ENCODE peak calls at places on chromosomes 5 and 9, in six cellular contexts. W is A549, D is pancreas, K is HepG2, B is psoas muscle, U is vagina. A is an unnamed sample.

GRCh38 chr5:158755971-158756370 is 343.7 kb downstream of the EBF1 start:
- DNase-seq in U (no peak), W (no peak), B (no peak), D (no peak), K (no peak), A (no peak)

GRCh38 chr5:153965102-153965645 is 73.5 kb downstream of the FAM114A2 start:
- DNase-seq in W (peak), D (no peak), U (no peak), K (peak), B (no peak), A (no peak)

GRCh38 chr5:1310118-1310517 is 15.2 kb upstream of the TERT start:
- DNase-seq in U (peak), K (no peak), W (no peak), B (no peak), D (peak), A (peak)

GRCh38 chr5:36590513-36591286 is 15.7 kb upstream of the SLC1A3 start:
- DNase-seq in U (no peak), W (no peak), K (no peak), B (no peak), D (no peak), A (no peak)

GRCh38 chr5:64766105-64766504 is 2.4 kb downstream of the SREK1IP1 start:
- DNase-seq in K (peak), B (no peak), D (no peak), W (no peak), U (no peak), A (no peak)

GRCh38 chr5:74543162-74543995 is 97.1 kb downstream of the ENC1 start:
- DNase-seq in B (no peak), K (no peak), D (no peak), W (peak), U (no peak), A (no peak)

GRCh38 chr5:171684169-171684568 is 101.4 kb upstream of the SMIM23 start:
- DNase-seq in B (no peak), W (no peak), K (no peak), D (no peak), U (no peak), A (no peak)

GRCh38 chr9:114224247-114224610 is 68.9 kb downstream of the COL27A1 start:
- DNase-seq in B (no peak), U (no peak), K (peak), D (no peak), W (peak), A (no peak)

GRCh38 chr9:13118294-13118693 is 161.2 kb downstream of the MPDZ start:
- DNase-seq in K (no peak), D (no peak), W (no peak), U (no peak), B (no peak), A (no peak)

GRCh38 chr5:124755565-124755964 is 9.1 kb upstream of the ZNF608 start:
- DNase-seq in U (no peak), D (no peak), K (peak), W (peak), B (no peak), A (no peak)

GRCh38 chr5:146794326-146795029 is 84.1 kb downstream of the PPP2R2B start:
- DNase-seq in B (no peak), W (no peak), D (no peak), K (no peak), U (no peak), A (no peak)

GRCh38 chr9:96419691-96419969 is 1.5 kb upstream of the ZNF367 start:
- DNase-seq in B (no peak), U (no peak), D (no peak), W (no peak), K (no peak), A (no peak)

GRCh38 chr9:126947529-126947928 is 32.9 kb downstream of the RALGPS1 start:
- DNase-seq in K (no peak), B (no peak), W (no peak), D (no peak), U (no peak), A (no peak)

GRCh38 chr5:178361657-178362445 is 129.2 kb upstream of the PHYKPL start:
- DNase-seq in W (no peak), U (no peak), B (peak), D (peak), K (no peak), A (no peak)

GRCh38 chr5:11477786-11478185 is 426.5 kb downstream of the CTNND2 start:
- DNase-seq in D (no peak), K (no peak), B (no peak), W (no peak), U (no peak), A (no peak)

GRCh38 chr5:62328772-62329491 is 22.9 kb downstream of the KIF2A start:
- DNase-seq in W (no peak), D (no peak), B (no peak), U (no peak), K (no peak), A (no peak)

GRCh38 chr5:111781200-111781599 is 24.2 kb upstream of the NREP start:
- DNase-seq in K (no peak), D (peak), B (peak), U (no peak), W (no peak), A (no peak)

GRCh38 chr5:78273436-78273835 is 21.1 kb downstream of the AP3B1 start:
- DNase-seq in K (no peak), B (no peak), D (no peak), W (no peak), U (no peak), A (no peak)

GRCh38 chr9:93670208-93671029 is 94.0 kb downstream of the PHF2 start:
- DNase-seq in U (peak), K (no peak), B (peak), W (no peak), D (peak), A (peak)

GRCh38 chr9:122055668-122056067 is 37.4 kb downstream of the TTLL11 start:
- DNase-seq in D (no peak), K (no peak), U (no peak), W (no peak), B (no peak), A (no peak)

GRCh38 chr5:147998704-147999103 is 65.1 kb upstream of the SPINK5 start:
- DNase-seq in B (no peak), D (no peak), U (no peak), K (no peak), W (no peak), A (no peak)

GRCh38 chr5:16508730-16509531 is 43.3 kb upstream of the ZNF622 start:
- DNase-seq in K (no peak), U (no peak), D (peak), B (peak), W (no peak), A (no peak)

GRCh38 chr5:170886210-170886894 is 24.5 kb downstream of the RANBP17 start:
- DNase-seq in K (no peak), D (no peak), W (no peak), U (no peak), B (no peak), A (no peak)

GRCh38 chr9:4970970-4971641 is 14.0 kb upstream of the JAK2 start:
- DNase-seq in B (no peak), K (no peak), U (no peak), D (no peak), W (no peak), A (no peak)

GRCh38 chr9:19201899-19202891 is 28.3 kb upstream of the DENND4C start:
- DNase-seq in D (no peak), U (no peak), W (no peak), K (peak), B (no peak), A (no peak)
- H3K4me3 ChIP-seq in D (no peak), U (no peak), W (no peak), K (peak), B (no peak), A (no peak)

GRCh38 chr5:123557907-123558306 is 45.9 kb downstream of the CSNK1G3 start:
- DNase-seq in D (no peak), U (no peak), K (no peak), W (no peak), B (no peak), A (no peak)
- TF ChIP-seq CTCF in D (no peak), U (no peak), K (no peak), W (no peak), B (no peak), A (no peak)

GRCh38 chr9:94875300-94876063 is 149.0 kb downstream of the AOPEP start:
- DNase-seq in D (no peak), U (no peak), B (no peak), W (no peak), K (no peak), A (no peak)
- H3K27ac ChIP-seq in D (peak), U (no peak), B (no peak), W (peak), K (no peak), A (peak)

GRCh38 chr9:21615446-21615845 is 133.3 kb upstream of the IFNE start:
- DNase-seq in B (no peak), K (no peak), D (no peak), W (no peak), U (no peak), A (no peak)

GRCh38 chr9:21615018-21615417 is 132.9 kb upstream of the IFNE start:
- DNase-seq in B (no peak), W (no peak), K (no peak), U (no peak), D (no peak), A (no peak)

GRCh38 chr9:21608200-21608599 is 126.1 kb upstream of the IFNE start:
- DNase-seq in D (no peak), B (no peak), W (no peak), U (no peak), K (no peak), A (no peak)

GRCh38 chr9:21609506-21609905 is 127.4 kb upstream of the IFNE start:
- DNase-seq in D (no peak), B (no peak), K (no peak), W (no peak), U (no peak), A (no peak)

GRCh38 chr9:21611896-21612295 is 129.8 kb upstream of the IFNE start:
- DNase-seq in K (no peak), W (no peak), U (no peak), B (no peak), D (no peak), A (no peak)
- H3K4me3 ChIP-seq in K (no peak), W (no peak), U (no peak), B (no peak), D (no peak), A (no peak)

DNA sequence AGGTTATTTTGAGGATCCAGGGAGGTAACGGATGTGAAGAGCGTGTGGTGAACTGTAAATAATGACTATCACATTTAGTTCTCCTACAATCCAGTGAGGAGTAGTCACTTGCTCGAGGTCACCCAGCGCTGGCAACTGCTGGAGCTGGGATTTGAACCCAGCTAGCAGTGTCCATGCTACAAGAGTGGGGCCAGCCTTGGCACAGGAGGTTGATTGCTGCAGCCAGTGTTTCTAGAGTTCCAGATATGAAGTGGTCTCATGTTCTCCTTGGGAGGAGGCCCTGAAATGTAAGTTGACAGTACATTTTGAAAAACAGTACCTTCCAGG is 765 bp downstream of the CCDC107 start:
- DNase-seq in W (no peak), K (peak), U (no peak), B (peak), D (no peak), A (no peak)
- TF ChIP-seq CTCF in W (no peak), K (no peak), U (no peak), B (no peak), D (no peak), A (no peak)

DNA sequence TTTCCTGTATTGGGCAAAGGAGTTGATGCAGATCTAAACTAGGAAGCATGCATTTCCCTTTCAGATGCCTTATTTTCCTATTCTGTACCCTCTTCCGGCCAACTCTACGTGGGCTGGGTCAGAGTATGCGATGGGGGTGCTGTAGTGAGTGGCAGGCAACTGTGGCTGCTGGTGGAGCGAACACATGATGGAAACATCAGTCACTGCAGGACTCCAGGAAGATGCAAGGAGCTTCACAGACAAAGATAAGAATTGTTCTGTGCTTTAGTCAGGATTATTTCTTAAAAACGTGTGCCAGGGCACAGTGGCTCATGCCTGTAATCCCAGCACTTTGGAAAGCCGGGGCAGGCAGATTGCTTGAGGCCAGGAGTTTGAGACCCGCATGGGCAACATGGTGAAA is 75.1 kb downstream of the PSAT1 start:
- DNase-seq in U (no peak), D (no peak), K (no peak), B (no peak), W (no peak), A (no peak)
- H3K27ac ChIP-seq in U (no peak), D (no peak), K (no peak), B (no peak), W (no peak), A (no peak)

GRCh38 chr5:3307982-3308621 is 287.5 kb upstream of the IRX1 start:
- DNase-seq in B (no peak), K (no peak), W (no peak), D (no peak), U (no peak), A (no peak)

GRCh38 chr5:3312299-3312698 is 283.3 kb upstream of the IRX1 start:
- DNase-seq in D (no peak), U (no peak), W (no peak), B (no peak), K (no peak), A (no peak)

GRCh38 chr5:3311443-3311842 is 284.2 kb upstream of the IRX1 start:
- DNase-seq in B (no peak), K (no peak), D (no peak), U (no peak), W (no peak), A (no peak)

GRCh38 chr5:3309538-3309937 is 286.1 kb upstream of the IRX1 start:
- DNase-seq in B (no peak), U (no peak), W (no peak), D (no peak), K (no peak), A (no peak)

GRCh38 chr5:3310551-3311340 is 284.9 kb upstream of the IRX1 start:
- DNase-seq in D (no peak), U (peak), W (no peak), K (peak), B (no peak), A (no peak)
- H3K4me3 ChIP-seq in D (no peak), U (no peak), W (no peak), K (no peak), B (no peak), A (no peak)

A was measured in coronary artery.